ENCODE peak calls at places on chromosomes 1 and 21, in seven cellular contexts. C, Z, U, N, T, X and I are unnamed samples. For H3K36me3, the result is how much of the 10 kb centered on the place peaks cover.

GRCh38 chr1:166875302-166875733 is 746 bp downstream of the TADA1 start:
- DNase-seq in T (no peak), U (no peak), X (peak), Z (no peak), C (no peak), N (no peak), I (no peak)

GRCh38 chr1:56170784-56171320 is 408.5 kb downstream of the PLPP3 start:
- DNase-seq in C (no peak), X (no peak), Z (no peak), U (no peak), N (no peak), T (no peak), I (no peak)

GRCh38 chr1:168019407-168019806 is 82.5 kb upstream of the MPC2 start:
- DNase-seq in C (no peak), Z (no peak), N (no peak), X (no peak), U (no peak), T (no peak), I (no peak)

GRCh38 chr1:18480315-18481189 is at the start of gene KLHDC7A:
- DNase-seq in X (peak), N (no peak), T (peak), Z (no peak), C (no peak), U (no peak), I (peak)

GRCh38 chr1:185368913-185369491 is 52.0 kb upstream of the IVNS1ABP start:
- DNase-seq in N (no peak), Z (no peak), C (no peak), T (no peak), X (no peak), U (no peak), I (no peak)

GRCh38 chr1:186848509-186849130 is 19.9 kb downstream of the PLA2G4A start:
- DNase-seq in C (no peak), Z (no peak), T (no peak), U (no peak), N (no peak), X (no peak), I (no peak)

GRCh38 chr1:27381976-27382762 is 964 bp downstream of the CD164L2 start:
- DNase-seq in T (no peak), C (no peak), U (no peak), Z (no peak), N (no peak), X (no peak), I (no peak)

GRCh38 chr1:82392513-82392912 is 591.8 kb downstream of the ADGRL2 start:
- DNase-seq in Z (no peak), U (no peak), T (no peak), N (no peak), X (no peak), C (no peak), I (no peak)

GRCh38 chr21:24895885-24896734 is 711.2 kb downstream of the MRPL39 start:
- DNase-seq in T (no peak), N (no peak), C (no peak), X (no peak), Z (no peak), U (peak), I (no peak)

GRCh38 chr1:36836196-36836883 is 198.0 kb downstream of the GRIK3 start:
- DNase-seq in X (no peak), Z (no peak), N (peak), C (no peak), U (no peak), T (no peak), I (no peak)

GRCh38 chr21:17343055-17343454 is 169.8 kb upstream of the CXADR start:
- DNase-seq in N (no peak), X (peak), T (no peak), U (no peak), C (no peak), Z (no peak), I (no peak)

GRCh38 chr21:35922618-35923017 is 137.7 kb downstream of the SETD4 start:
- DNase-seq in N (no peak), C (no peak), T (no peak), U (no peak), X (no peak), Z (no peak), I (peak)

GRCh38 chr1:219587817-219588561 is 24.9 kb downstream of the ZC3H11B start:
- DNase-seq in X (no peak), U (no peak), C (no peak), Z (no peak), T (no peak), N (no peak), I (no peak)

GRCh38 chr1:168786476-168787330 is 57.7 kb upstream of the DPT start:
- DNase-seq in Z (no peak), C (no peak), X (no peak), U (no peak), T (no peak), N (no peak), I (no peak)

GRCh38 chr1:13766906-13767564 is 67.0 kb downstream of the PRDM2 start:
- DNase-seq in T (no peak), U (no peak), C (no peak), Z (no peak), X (no peak), N (no peak), I (no peak)

GRCh38 chr1:15020943-15021745 is 132.4 kb upstream of the TMEM51 start:
- DNase-seq in U (no peak), Z (no peak), T (no peak), X (no peak), N (peak), C (no peak), I (no peak)

GRCh38 chr1:202565890-202566289 is 144.4 kb downstream of the SYT2 start:
- DNase-seq in X (peak), U (peak), T (no peak), C (no peak), N (no peak), Z (no peak), I (no peak)

GRCh38 chr1:225866061-225866844 is 15.9 kb downstream of the TMEM63A start:
- DNase-seq in C (no peak), U (no peak), T (no peak), N (peak), Z (no peak), X (no peak), I (no peak)

GRCh38 chr1:205567716-205568115 is 63.2 kb downstream of the CDK18 start:
- DNase-seq in T (no peak), X (no peak), N (no peak), C (no peak), U (no peak), Z (no peak), I (no peak)

GRCh38 chr1:87061742-87062156 is 147.3 kb downstream of the HS2ST1 start:
- DNase-seq in T (no peak), C (no peak), Z (no peak), U (peak), N (no peak), X (peak), I (no peak)

GRCh38 chr1:89100366-89100765 is 25.5 kb downstream of the GBP2 start:
- DNase-seq in T (no peak), C (no peak), X (no peak), N (no peak), Z (no peak), U (no peak), I (no peak)

GRCh38 chr1:209769171-209769904 is 13.5 kb downstream of the TRAF3IP3 start:
- DNase-seq in N (peak), T (peak), X (peak), Z (peak), U (peak), C (peak), I (peak)

GRCh38 chr21:42062543-42063022 is 8.5 kb upstream of the UMODL1 start:
- DNase-seq in X (peak), T (peak), N (peak), Z (no peak), U (peak), C (no peak), I (no peak)

GRCh38 chr21:42225571-42226155 is 6.7 kb downstream of the ABCG1 start:
- DNase-seq in U (no peak), N (no peak), T (peak), X (no peak), Z (no peak), C (no peak), I (no peak)

GRCh38 chr1:15418811-15419515 is 9.3 kb downstream of the EFHD2 start:
- DNase-seq in U (no peak), N (no peak), C (no peak), Z (no peak), T (no peak), X (no peak), I (no peak)

GRCh38 chr1:63135801-63136200 is 186.6 kb upstream of the FOXD3 start:
- DNase-seq in C (no peak), X (no peak), T (no peak), Z (no peak), U (no peak), N (no peak), I (peak)

GRCh38 chr1:21804536-21804935 is 7.5 kb upstream of the LDLRAD2 start:
- DNase-seq in C (no peak), Z (no peak), X (no peak), U (no peak), T (no peak), N (no peak), I (no peak)

GRCh38 chr1:18139198-18139981 is 31.8 kb downstream of the IGSF21 start:
- DNase-seq in N (no peak), U (no peak), X (no peak), C (no peak), Z (no peak), T (no peak), I (no peak)

GRCh38 chr1:116408803-116409720 is 36.0 kb downstream of the ATP1A1 start:
- DNase-seq in X (no peak), T (no peak), U (no peak), Z (no peak), C (no peak), N (no peak), I (no peak)

GRCh38 chr1:210853276-210853675 is 280.7 kb downstream of the KCNH1 start:
- DNase-seq in X (no peak), Z (no peak), T (no peak), U (no peak), N (no peak), C (no peak), I (no peak)

GRCh38 chr1:10943991-10944730 is 68.3 kb upstream of the TARDBP start:
- DNase-seq in T (peak), X (no peak), U (no peak), C (no peak), N (no peak), Z (no peak), I (no peak)

GRCh38 chr1:43251024-43251423 is 18.8 kb upstream of the TMEM125 start:
- DNase-seq in T (no peak), Z (no peak), U (no peak), C (no peak), X (no peak), N (no peak), I (no peak)

GRCh38 chr1:230426246-230427101 is at the start of gene PGBD5:
- DNase-seq in X (peak), C (peak), U (peak), T (peak), Z (no peak), N (peak), I (no peak)

GRCh38 chr1:111139234-111139955 is 498 bp downstream of the DRAM2 start:
- DNase-seq in X (peak), T (no peak), U (no peak), C (no peak), Z (no peak), N (no peak), I (peak)

GRCh38 chr1:34907487-34908090 is 21.9 kb downstream of the DLGAP3 start:
- DNase-seq in X (no peak), Z (no peak), C (no peak), T (no peak), N (no peak), U (no peak), I (no peak)

GRCh38 chr1:57473448-57473847 is 49.6 kb upstream of the DAB1 start:
- DNase-seq in T (no peak), C (no peak), Z (no peak), X (no peak), U (no peak), N (no peak), I (no peak)

GRCh38 chr1:43348343-43348808 is 10.4 kb upstream of the CDC20 start:
- DNase-seq in N (no peak), C (no peak), Z (no peak), T (no peak), X (no peak), U (no peak), I (no peak)

GRCh38 chr1:240508950-240509349 is 103.0 kb downstream of the GREM2 start:
- DNase-seq in U (no peak), C (no peak), X (no peak), N (no peak), T (no peak), Z (no peak), I (no peak)

GRCh38 chr1:67347688-67348472 is 40.2 kb downstream of the IL12RB2 start:
- DNase-seq in T (no peak), C (peak), N (no peak), Z (no peak), X (peak), U (no peak), I (no peak)

GRCh38 chr1:19185976-19186375 is 24.1 kb downstream of the UBR4 start:
- DNase-seq in U (no peak), Z (no peak), C (no peak), X (no peak), T (no peak), N (no peak), I (no peak)

DNA sequence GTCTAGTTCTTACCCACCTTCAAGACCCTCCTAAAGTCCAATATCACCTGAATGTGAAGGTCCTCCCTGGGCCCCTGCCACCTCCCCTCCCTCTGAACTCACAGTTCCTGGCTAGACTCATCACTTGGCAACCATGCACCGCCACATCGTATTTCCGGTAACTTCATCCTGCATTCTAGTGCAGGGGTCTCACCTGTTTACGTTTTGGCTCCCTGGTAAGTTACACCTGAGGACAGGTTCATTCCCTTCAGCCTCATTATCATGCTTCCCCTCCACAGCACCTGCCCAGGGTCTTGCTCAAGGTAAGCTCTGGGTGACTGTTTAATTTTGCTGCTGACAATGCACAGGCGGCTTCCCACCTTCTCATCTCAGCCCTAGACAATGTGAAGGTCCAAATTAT is 93.1 kb downstream of the MIS18A start:
- DNase-seq in N (no peak), X (no peak), T (no peak), U (no peak), Z (no peak), C (no peak), I (no peak)
- H3K4me3 ChIP-seq in N (no peak), X (no peak), T (no peak), U (no peak), Z (no peak), C (no peak), I (no peak)

GRCh38 chr1:29459551-29459945 is 223.2 kb downstream of the PTPRU start:
- DNase-seq in T (no peak), N (no peak), C (no peak), U (no peak), X (no peak), Z (no peak), I (no peak)
- H3K36me3 ChIP-seq in T (under half), N (under half), C (under half), U (under half), X (under half), Z (under half), I (under half)

DNA sequence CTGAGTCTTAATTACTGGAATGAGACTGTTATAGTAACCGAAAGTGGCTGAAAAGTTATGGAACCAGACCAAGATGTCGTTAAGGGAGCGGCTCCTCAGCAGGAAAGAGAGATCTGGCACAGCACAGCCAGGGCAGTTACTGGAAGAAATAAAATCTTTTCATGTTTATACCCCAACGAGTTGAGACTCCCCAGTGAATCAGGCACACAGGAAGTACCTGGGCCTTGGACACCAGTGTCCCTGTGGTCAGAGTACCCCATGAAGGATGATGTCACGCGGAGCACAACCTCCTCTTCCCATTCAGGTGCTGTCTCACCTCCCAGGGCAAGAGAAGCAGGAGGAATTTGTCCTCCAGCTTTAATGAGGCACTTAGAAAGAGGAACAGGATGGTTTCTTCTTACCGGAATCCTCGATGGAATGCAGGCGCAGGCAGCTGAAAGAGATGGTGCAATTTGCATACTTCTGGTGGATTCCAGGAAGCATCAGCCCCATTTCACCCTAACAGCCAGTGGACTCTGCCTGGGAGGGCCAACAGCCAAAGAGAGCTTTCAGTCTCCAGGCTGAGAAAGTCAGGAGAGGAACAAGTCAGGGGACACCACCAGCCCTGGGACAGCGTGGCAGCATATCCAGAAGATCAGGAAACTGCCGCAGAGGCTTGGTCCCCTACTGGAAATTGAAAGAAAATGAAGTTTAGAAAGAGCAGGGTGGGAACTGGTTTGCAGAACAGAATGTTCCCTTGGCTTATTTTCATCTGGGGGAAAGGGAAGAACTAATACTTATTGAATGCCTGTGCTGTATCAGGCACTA is 35.9 kb upstream of the CTTNBP2NL start:
- DNase-seq in C (peak), X (no peak), N (peak), Z (no peak), T (peak), U (no peak), I (peak)
- TF ChIP-seq CTCF in C (no peak), X (no peak), N (no peak), Z (no peak), T (peak), U (no peak), I (no peak)

DNA sequence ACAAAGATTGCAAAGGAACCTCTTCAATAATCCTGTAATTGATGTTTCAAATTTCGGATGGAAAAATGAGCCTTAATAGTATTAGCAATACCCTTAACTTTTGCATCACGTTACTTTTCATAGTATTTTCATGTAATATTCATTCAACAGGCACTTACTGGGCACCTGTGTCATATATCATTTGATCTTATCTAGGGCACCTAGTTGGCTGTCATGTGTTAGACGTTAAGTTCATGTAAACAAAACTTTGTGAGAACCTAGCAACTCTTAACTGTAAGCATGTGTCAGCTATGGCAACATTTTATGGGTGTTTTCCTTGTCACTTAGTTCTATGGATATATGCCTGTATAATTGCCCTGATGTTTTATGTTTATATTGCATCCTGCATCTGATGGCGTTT is 756 bp downstream of the LAMC2 start:
- DNase-seq in U (no peak), N (no peak), T (no peak), C (no peak), Z (no peak), X (no peak), I (no peak)
- H3K4me3 ChIP-seq in U (no peak), N (no peak), T (peak), C (no peak), Z (no peak), X (no peak), I (peak)